ENCODE peak calls at places on chromosome 13, in four cellular contexts. N is Kasumi-1, Q is HS-5, J is head of caudate nucleus. W is an unnamed sample.

GRCh38 chr13:111597041-111598017 is 276.9 kb downstream of the TEX29 start:
- DNase-seq in N (no peak), J (no peak), Q (no peak), W (no peak)

GRCh38 chr13:22703601-22704209 is 477.1 kb upstream of the SGCG start:
- DNase-seq in N (no peak), J (no peak), Q (no peak), W (peak)

GRCh38 chr13:54415753-54416366 is 1387.2 kb downstream of the OLFM4 start:
- DNase-seq in J (no peak), N (no peak), Q (no peak), W (no peak)

GRCh38 chr13:26300140-26300539 is 46.2 kb downstream of the CDK8 start:
- DNase-seq in N (no peak), J (no peak), Q (no peak), W (no peak)

GRCh38 chr13:99173606-99174005 is 27.0 kb upstream of the UBAC2 start:
- DNase-seq in J (no peak), Q (no peak), N (no peak), W (no peak)

GRCh38 chr13:98571955-98572662 is 4.8 kb downstream of the STK24 start:
- DNase-seq in Q (no peak), J (no peak), N (no peak), W (no peak)

GRCh38 chr13:47299316-47299715 is 402.5 kb upstream of the HTR2A start:
- DNase-seq in N (no peak), J (no peak), Q (no peak), W (no peak)

GRCh38 chr13:108083056-108083455 is 132.3 kb downstream of the LIG4 start:
- DNase-seq in N (no peak), J (no peak), Q (no peak), W (no peak)

GRCh38 chr13:32164622-32165268 is 133.2 kb downstream of the FRY start:
- DNase-seq in N (peak), J (no peak), Q (no peak), W (peak)

GRCh38 chr13:86563308-86563707 is 764.1 kb upstream of the SLITRK6 start:
- DNase-seq in J (no peak), Q (no peak), N (no peak), W (peak)

GRCh38 chr13:99103536-99103935 is 97.1 kb upstream of the UBAC2 start:
- DNase-seq in N (no peak), J (peak), Q (no peak), W (no peak)

GRCh38 chr13:86725105-86725504 is 925.9 kb upstream of the SLITRK6 start:
- DNase-seq in J (no peak), N (no peak), Q (no peak), W (no peak)